ENCODE peak calls at places on chromosomes 5 and 9, in four cellular contexts. R, B, X and Q are unnamed samples.

GRCh38 chr5:157460921-157461792 is 1.1 kb downstream of the NIPAL4 start:
- DNase-seq in X (no peak), R (no peak), B (no peak), Q (no peak)

GRCh38 chr5:148147415-148147814 is 20.9 kb upstream of the SPINK14 start:
- DNase-seq in R (no peak), X (no peak), B (no peak), Q (no peak)

GRCh38 chr5:95281211-95281610 is 3.7 kb downstream of the MCTP1 start:
- DNase-seq in X (no peak), R (no peak), B (no peak), Q (peak)

GRCh38 chr5:11247224-11247623 is 486.2 kb upstream of the DAP start:
- DNase-seq in B (no peak), R (no peak), X (no peak), Q (peak)

GRCh38 chr5:138753794-138754698 is 821 bp downstream of the CTNNA1 start:
- DNase-seq in X (peak), B (no peak), R (no peak), Q (peak)

GRCh38 chr5:14871084-14871572 is 450 bp downstream of the ANKH start:
- DNase-seq in B (no peak), R (no peak), X (no peak), Q (peak)

GRCh38 chr9:98101416-98101815 is 17.6 kb downstream of the TRIM14 start:
- DNase-seq in X (no peak), R (no peak), B (no peak), Q (no peak)

GRCh38 chr9:132002827-132003704 is 76.6 kb downstream of the MED27 start:
- DNase-seq in X (no peak), B (no peak), R (no peak), Q (no peak)

GRCh38 chr5:142568271-142568995 is 117.5 kb downstream of the FGF1 start:
- DNase-seq in X (no peak), B (no peak), R (no peak), Q (no peak)

GRCh38 chr9:18596920-18597319 is 123.0 kb downstream of the ADAMTSL1 start:
- DNase-seq in R (no peak), X (no peak), B (no peak), Q (no peak)

GRCh38 chr9:131651599-131651998 is 88.3 kb downstream of the RAPGEF1 start:
- DNase-seq in R (no peak), X (no peak), B (no peak), Q (no peak)

GRCh38 chr9:120650352-120650751 is 63.9 kb downstream of the MEGF9 start:
- DNase-seq in X (no peak), B (no peak), R (no peak), Q (no peak)

GRCh38 chr5:63401434-63402046 is 560.7 kb downstream of the HTR1A start:
- DNase-seq in R (no peak), X (peak), B (peak), Q (peak)

DNA sequence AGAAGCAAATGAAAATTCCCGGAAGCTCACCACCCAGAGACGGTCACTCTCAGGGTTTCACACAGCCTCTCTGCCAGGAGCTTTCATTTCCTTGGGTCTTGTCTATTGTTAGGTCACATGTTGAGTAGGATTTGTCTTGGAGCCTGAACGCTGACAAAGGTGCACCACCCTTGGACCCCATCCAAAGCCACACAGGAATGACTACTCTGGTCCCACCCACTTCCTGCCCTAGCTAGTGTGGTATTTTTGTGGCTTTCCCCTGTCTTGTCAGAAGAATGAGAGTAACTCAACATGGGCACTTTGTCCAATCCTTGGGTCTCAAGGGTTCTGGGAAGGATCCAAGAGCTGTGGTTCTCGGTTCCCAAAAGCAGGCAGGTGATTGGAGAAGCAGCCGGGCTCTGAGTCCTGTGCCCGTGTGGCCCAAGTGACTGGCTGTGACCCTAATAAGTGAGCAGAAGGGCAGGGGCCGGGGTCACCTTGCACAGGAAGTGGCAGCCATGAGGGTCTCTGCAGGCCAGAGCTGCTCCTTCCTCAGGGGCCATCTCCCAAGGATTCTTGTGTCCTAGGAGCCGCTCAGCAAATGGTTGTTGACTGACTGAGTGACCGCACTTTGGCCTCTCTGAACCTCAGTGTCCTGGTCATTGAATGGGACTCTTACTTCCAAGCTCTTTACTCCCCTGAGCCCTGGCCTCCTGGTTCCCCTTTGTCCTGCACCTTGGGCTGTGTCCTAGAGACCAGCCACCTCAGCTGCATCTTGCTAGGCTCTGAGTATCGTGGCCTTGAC is 6.9 kb downstream of the FGD3 start:
- DNase-seq in B (peak), R (no peak), X (no peak), Q (no peak)
- H2AFZ ChIP-seq in B (peak), R (no peak), X (no peak), Q (no peak)

DNA sequence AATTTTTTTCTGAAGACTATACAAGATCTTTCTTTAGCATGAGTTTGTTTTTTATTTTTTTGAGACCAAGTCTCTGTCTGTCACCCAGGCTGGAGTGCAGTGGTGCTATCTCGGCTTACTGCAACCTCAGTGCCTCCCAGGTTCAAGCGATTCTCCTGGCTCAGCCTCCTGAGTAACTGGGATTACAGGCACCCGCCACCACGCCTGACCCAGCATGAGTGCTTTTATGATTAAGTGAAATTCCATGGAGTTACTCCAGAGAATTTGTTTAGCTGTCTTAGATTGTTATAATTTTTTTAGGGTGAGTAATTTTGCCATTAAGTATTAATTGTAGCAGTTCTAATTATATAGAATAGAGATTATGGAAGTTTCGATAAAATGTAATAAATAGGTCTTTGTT is 14.3 kb downstream of the YTHDC2 start:
- DNase-seq in B (no peak), R (no peak), X (no peak), Q (no peak)
- TF ChIP-seq CREB1 in B (no peak), R (no peak), X (no peak), Q (no peak)

DNA sequence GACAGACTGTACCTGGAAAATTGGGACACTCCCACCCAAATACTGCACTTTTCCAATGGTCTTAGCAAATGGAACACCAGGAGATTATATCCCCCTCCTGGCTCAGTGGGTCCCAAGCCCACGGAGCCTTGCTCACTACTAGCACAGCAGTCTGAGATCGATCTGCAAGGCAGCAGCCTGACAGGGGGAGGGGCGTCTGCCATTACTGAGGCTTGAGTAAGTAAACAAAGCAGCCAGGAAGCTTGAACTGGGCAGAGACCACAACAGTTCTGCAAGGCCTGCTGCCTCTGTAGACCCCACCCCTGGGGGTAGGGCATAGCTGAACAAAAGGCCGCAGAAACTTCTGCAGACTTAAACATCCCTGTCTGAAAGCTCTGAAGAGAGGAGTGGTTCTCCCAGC is 260.0 kb upstream of the ST8SIA4 start:
- DNase-seq in R (no peak), B (no peak), X (no peak), Q (no peak)
- H2AFZ ChIP-seq in R (no peak), B (no peak), X (no peak), Q (peak)

DNA sequence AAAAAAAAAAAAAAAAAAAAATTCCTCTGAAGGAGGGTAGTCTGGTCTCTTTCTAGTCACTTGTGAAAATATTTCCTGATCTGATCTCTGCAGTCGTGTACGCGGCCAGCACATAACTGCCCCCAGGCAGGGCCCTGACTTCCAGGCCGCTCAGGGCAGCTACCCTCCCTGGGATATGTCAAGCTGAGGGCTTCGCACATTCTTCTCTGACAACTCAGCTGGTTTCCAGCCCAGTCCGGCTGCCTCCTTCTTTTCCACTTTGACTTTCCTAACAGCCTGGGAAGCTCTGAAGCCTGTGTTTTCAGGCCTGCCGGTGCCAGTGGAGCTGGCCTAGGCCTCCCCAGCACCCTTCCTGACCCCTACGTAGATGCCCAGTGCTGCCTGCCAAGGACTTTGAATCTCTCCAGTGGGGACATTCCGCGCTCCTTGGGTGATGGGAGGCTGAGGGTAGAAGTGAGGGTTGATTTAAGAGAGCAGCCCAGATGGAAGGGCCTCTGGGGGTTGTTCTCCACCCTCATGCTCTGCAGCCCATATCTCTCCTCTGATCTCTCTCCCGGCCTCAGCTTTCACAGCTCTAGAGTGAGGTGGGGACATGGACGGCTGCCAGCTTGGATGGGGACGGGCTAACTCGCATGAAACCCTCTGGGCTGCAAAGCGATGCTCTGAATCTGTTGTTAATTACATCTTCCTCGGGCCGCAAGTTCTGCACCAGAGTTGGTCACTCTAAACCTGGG is 20.7 kb downstream of the COL5A1 start:
- DNase-seq in R (no peak), B (no peak), X (no peak), Q (no peak)
- TF ChIP-seq CREB1 in R (no peak), B (no peak), X (no peak), Q (no peak)

DNA sequence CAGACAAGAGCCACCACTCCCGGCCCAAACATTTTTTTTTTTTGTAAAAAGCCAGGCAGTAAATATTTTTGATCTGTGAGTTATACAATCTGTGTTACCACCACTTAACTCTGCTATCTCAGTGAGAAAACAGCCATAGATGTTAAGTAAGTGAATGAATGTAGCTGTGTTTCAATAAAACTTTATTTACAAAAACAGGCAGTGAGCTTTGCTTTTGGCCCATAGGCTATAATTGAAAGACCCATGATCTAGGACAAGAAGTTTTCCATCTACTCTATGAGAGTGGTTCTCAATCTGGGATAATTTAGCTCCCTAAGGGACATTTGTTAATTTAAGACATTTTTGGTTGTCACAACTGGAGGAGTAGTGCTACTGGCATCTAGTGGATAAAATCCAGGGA is 91.0 kb downstream of the TMC1 start:
- DNase-seq in R (no peak), X (no peak), B (no peak), Q (no peak)
- H2AFZ ChIP-seq in R (no peak), X (no peak), B (no peak), Q (peak)